ENCODE peak calls at places on chromosomes 4 and X, in nine cellular contexts. O is IMR-90, K is left ventricle myocardium inferior, Z is testis, W is psoas muscle, F is Peyer's patch, L is heart right ventricle, I is hepatocyte, V is ovary. G is an unnamed sample.

GRCh38 chr4:150242820-150243458 is 164.7 kb downstream of the DCLK2 start:
- DNase-seq in O (peak; percentile 60), K (no peak), Z (peak; percentile 46), W (no peak), F (no peak), L (peak; percentile 25), I (peak; percentile 48), V (peak; percentile 45), G (no peak)

GRCh38 chr4:169151671-169152070 is 119.1 kb downstream of the SH3RF1 start:
- DNase-seq in O (peak; percentile 86), K (no peak), Z (no peak), W (no peak), F (no peak), L (no peak), I (no peak), V (no peak), G (no peak)

GRCh38 chr4:51907001-51907669 is 64.2 kb downstream of the DCUN1D4 start:
- DNase-seq in O (no peak), K (no peak), Z (no peak), W (no peak), F (no peak), L (no peak), I (no peak), V (no peak), G (no peak)

GRCh38 chrX:153226344-153227190 is 47.5 kb downstream of the MAGEA1 start:
- DNase-seq in O (peak; percentile 2), K (no peak), Z (peak; percentile 14), W (peak; percentile 49), F (no peak), L (peak; percentile 2), I (peak; percentile 87), V (peak; percentile 42), G (no peak)

GRCh38 chrX:135557344-135557743 is 36.9 kb downstream of the INTS6L start:
- DNase-seq in O (no peak), K (no peak), Z (no peak), W (no peak), F (no peak), L (no peak), I (no peak), V (no peak), G (no peak)

GRCh38 chr4:19689511-19689910 is 562.2 kb upstream of the SLIT2 start:
- DNase-seq in O (peak; percentile 75), K (no peak), Z (no peak), W (no peak), F (no peak), L (no peak), I (no peak), V (no peak), G (no peak)

GRCh38 chr4:175671491-175671934 is 140.6 kb downstream of the GPM6A start:
- DNase-seq in O (no peak), K (no peak), Z (no peak), W (no peak), F (no peak), L (no peak), I (peak; percentile 28), V (no peak), G (no peak)

GRCh38 chr4:103478729-103479128 is 241.1 kb downstream of the TACR3 start:
- DNase-seq in O (no peak), K (no peak), Z (no peak), W (no peak), F (no peak), L (no peak), I (no peak), V (no peak), G (no peak)

GRCh38 chr4:142840516-142841123 is 5.5 kb downstream of the INPP4B start:
- DNase-seq in O (peak; percentile 68), K (no peak), Z (no peak), W (no peak), F (no peak), L (no peak), I (peak; percentile 56), V (no peak), G (no peak)

GRCh38 chr4:51831133-51831532 is 11.8 kb upstream of the DCUN1D4 start:
- DNase-seq in O (peak; percentile 51), K (peak; percentile 64), Z (peak; percentile 78), W (peak; percentile 81), F (peak; percentile 75), L (peak; percentile 54), I (peak; percentile 67), V (peak; percentile 54), G (peak; percentile 54)

GRCh38 chr4:28350485-28350884 is 1489.8 kb downstream of the STIM2 start:
- DNase-seq in O (peak; percentile 72), K (no peak), Z (no peak), W (no peak), F (no peak), L (no peak), I (no peak), V (no peak), G (no peak)

GRCh38 chr4:4984186-4984585 is 35.1 kb downstream of the CYTL1 start:
- DNase-seq in O (no peak), K (no peak), Z (no peak), W (no peak), F (no peak), L (no peak), I (no peak), V (no peak), G (no peak)

GRCh38 chr4:24202579-24202978 is 312.7 kb upstream of the PPARGC1A start:
- DNase-seq in O (no peak), K (no peak), Z (no peak), W (no peak), F (no peak), L (no peak), I (no peak), V (no peak), G (no peak)

GRCh38 chr4:151100517-151100916 is 1.1 kb downstream of the RPS3A start:
- DNase-seq in O (no peak), K (no peak), Z (no peak), W (no peak), F (no peak), L (no peak), I (no peak), V (no peak), G (no peak)

GRCh38 chr4:113837397-113837796 is 75.9 kb upstream of the CAMK2D start:
- DNase-seq in O (peak; percentile 94), K (no peak), Z (no peak), W (no peak), F (no peak), L (no peak), I (peak; percentile 7), V (no peak), G (no peak)

GRCh38 chrX:15616531-15616930 is 15.8 kb upstream of the ACE2 start:
- DNase-seq in O (no peak), K (peak; percentile 25), Z (peak; percentile 39), W (peak; percentile 48), F (no peak), L (no peak), I (no peak), V (no peak), G (no peak)

GRCh38 chr4:7522452-7522851 is 87.7 kb upstream of the PSAPL1 start:
- DNase-seq in O (no peak), K (no peak), Z (no peak), W (no peak), F (no peak), L (no peak), I (no peak), V (no peak), G (no peak)

GRCh38 chrX:367866-368265 is 18.8 kb downstream of the PPP2R3B start:
- DNase-seq in O (no peak), K (no peak), Z (no peak), W (peak; percentile 61), F (no peak), L (no peak), I (no peak), V (no peak), G (no peak)

GRCh38 chr4:87179751-87180150 is 40.7 kb downstream of the KLHL8 start:
- DNase-seq in O (peak; percentile 67), K (no peak), Z (no peak), W (no peak), F (no peak), L (no peak), I (no peak), V (no peak), G (no peak)

GRCh38 chr4:37453361-37454262 is 209.1 kb downstream of the NWD2 start:
- DNase-seq in O (no peak), K (peak; percentile 42), Z (peak; percentile 75), W (peak; percentile 60), F (peak; percentile 89), L (peak; percentile 10), I (peak; percentile 91), V (peak; percentile 18), G (peak; percentile 21)

GRCh38 chr4:95204873-95205272 is 343.9 kb downstream of the UNC5C start:
- DNase-seq in O (no peak), K (no peak), Z (no peak), W (no peak), F (no peak), L (no peak), I (no peak), V (no peak), G (no peak)
- H3K4me1 ChIP-seq in O (no peaks in the 10 kb centered on the region), K (no peaks in the 10 kb centered on the region), Z (no peaks in the 10 kb centered on the region), W (no peaks in the 10 kb centered on the region), F (no peaks in the 10 kb centered on the region), L (no peaks in the 10 kb centered on the region), I (no peaks in the 10 kb centered on the region), V (no peaks in the 10 kb centered on the region), G (no peaks in the 10 kb centered on the region)

GRCh38 chr4:26179316-26179760 is 141.5 kb upstream of the RBPJ start:
- DNase-seq in O (no peak), K (no peak), Z (no peak), W (no peak), F (no peak), L (no peak), I (no peak), V (no peak), G (no peak)
- H3K4me3 ChIP-seq in O (no peak overlapping the region), K (no peak overlapping the region), Z (no peak overlapping the region), W (no peak overlapping the region), F (no peak overlapping the region), L (no peak overlapping the region), I (no peak overlapping the region), V (no peak overlapping the region), G (no peak overlapping the region)

DNA sequence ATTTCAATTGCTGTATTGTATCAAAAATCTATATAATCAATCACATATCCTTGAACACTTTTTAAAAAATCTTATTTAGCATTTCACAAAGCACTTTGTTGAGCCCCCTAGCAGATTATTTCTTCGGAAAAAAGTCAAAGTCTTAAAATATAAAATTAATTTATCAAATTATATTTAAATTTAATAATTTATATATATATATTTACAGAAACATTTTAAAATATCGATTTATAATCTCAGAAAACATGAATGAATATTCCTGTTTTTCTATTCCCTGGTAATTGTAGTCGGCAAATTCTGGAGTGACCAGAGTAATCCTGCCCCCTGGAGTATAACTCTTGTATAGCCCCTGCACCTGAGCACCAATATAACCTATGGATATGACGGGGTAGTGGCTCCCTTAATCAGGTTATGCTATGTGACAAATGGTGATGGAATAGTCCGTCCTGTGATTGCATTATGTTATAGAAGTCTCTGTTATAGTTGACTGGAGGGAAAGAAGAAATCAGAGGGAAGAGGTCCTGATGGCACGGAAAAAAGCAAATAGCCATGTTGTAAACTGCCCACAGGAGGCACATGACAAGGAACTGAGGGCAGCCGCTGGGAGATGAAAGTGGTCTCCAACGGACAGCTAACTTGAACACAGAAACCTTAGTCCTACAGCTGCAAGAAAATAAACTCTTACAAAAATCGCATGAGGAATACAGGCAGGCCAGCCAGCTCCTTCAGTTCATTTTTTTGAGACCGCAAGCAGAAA is 1092.3 kb downstream of the ARAP2 start:
- DNase-seq in O (no peak), K (no peak), Z (peak; percentile 54), W (no peak), F (no peak), L (no peak), I (peak; percentile 44), V (no peak), G (no peak)
- TF ChIP-seq CTCF in O (no peak), K (no peak), Z (no peak), W (peak; percentile 24), F (no peak), L (no peak), I (peak; percentile 48), V (no peak), G (no peak)

GRCh38 chrX:2512501-2512900 is 11.7 kb upstream of the DHRSX start:
- DNase-seq in O (no peak), K (no peak), Z (no peak), W (no peak), F (no peak), L (no peak), I (no peak), V (no peak), G (no peak)
- H3K4me1 ChIP-seq in O (no peaks in the 10 kb centered on the region), K (no peaks in the 10 kb centered on the region), Z (no peaks in the 10 kb centered on the region), W (no peaks in the 10 kb centered on the region), F (no peaks in the 10 kb centered on the region), L (no peaks in the 10 kb centered on the region), I (peaks cover 13% of the 10 kb centered on the region), V (no peaks in the 10 kb centered on the region), G (no peaks in the 10 kb centered on the region)

G was measured in CD8-positive, alpha-beta T cell.